ENCODE peak calls at places on chromosomes 16 and 17, in seven cellular contexts. One of them, this sample, is unnamed.

GRCh38 chr17:35496470-35497290 is 40.8 kb downstream of the SLFN12L start:
- DNase-seq in AG10803: no peak
- DNase-seq in NCI-H345: no peak
- DNase-seq in H4: no peak
- DNase-seq in RWPE2: no peak
- DNase-seq in left ventricle myocardium inferior: no peak
- DNase-seq in GM19239: no peak
- DNase-seq in this sample: no peak

GRCh38 chr17:66304304-66305174 is 2.1 kb downstream of the PRKCA start:
- DNase-seq in AG10803: no peak
- DNase-seq in NCI-H345: peak; percentile 46
- DNase-seq in H4: peak; percentile 58
- DNase-seq in RWPE2: no peak
- DNase-seq in left ventricle myocardium inferior: no peak
- DNase-seq in GM19239: no peak
- DNase-seq in this sample: no peak

GRCh38 chr16:86598607-86599318 is 20.4 kb downstream of the FOXL1 start:
- DNase-seq in AG10803: peak; percentile 73
- DNase-seq in NCI-H345: no peak
- DNase-seq in H4: no peak
- DNase-seq in RWPE2: no peak
- DNase-seq in left ventricle myocardium inferior: no peak
- DNase-seq in GM19239: no peak
- DNase-seq in this sample: no peak

GRCh38 chr17:76408037-76408849 is 23.8 kb downstream of the SPHK1 start:
- DNase-seq in AG10803: no peak
- DNase-seq in NCI-H345: peak; percentile 84
- DNase-seq in H4: peak; percentile 45
- DNase-seq in RWPE2: peak; percentile 56
- DNase-seq in left ventricle myocardium inferior: no peak
- DNase-seq in GM19239: peak; percentile 68
- DNase-seq in this sample: peak; percentile 85

GRCh38 chr16:15976225-15976812 is 26.9 kb downstream of the ABCC1 start:
- DNase-seq in AG10803: no peak
- DNase-seq in NCI-H345: no peak
- DNase-seq in H4: no peak
- DNase-seq in RWPE2: no peak
- DNase-seq in left ventricle myocardium inferior: no peak
- DNase-seq in GM19239: no peak
- DNase-seq in this sample: no peak

GRCh38 chr16:85522842-85523601 is 90.1 kb upstream of the GSE1 start:
- DNase-seq in AG10803: peak; percentile 81
- DNase-seq in NCI-H345: peak; percentile 57
- DNase-seq in H4: peak; percentile 89
- DNase-seq in RWPE2: no peak
- DNase-seq in left ventricle myocardium inferior: no peak
- DNase-seq in GM19239: no peak
- DNase-seq in this sample: no peak

GRCh38 chr17:46950615-46950996 is 27.6 kb downstream of the GOSR2 start:
- DNase-seq in AG10803: no peak
- DNase-seq in NCI-H345: no peak
- DNase-seq in H4: no peak
- DNase-seq in RWPE2: no peak
- DNase-seq in left ventricle myocardium inferior: no peak
- DNase-seq in GM19239: no peak
- DNase-seq in this sample: no peak

GRCh38 chr17:6303664-6304063 is 131.3 kb downstream of the AIPL1 start:
- DNase-seq in AG10803: peak; percentile 9
- DNase-seq in NCI-H345: peak; percentile 13
- DNase-seq in H4: no peak
- DNase-seq in RWPE2: no peak
- DNase-seq in left ventricle myocardium inferior: peak; percentile 23
- DNase-seq in GM19239: no peak
- DNase-seq in this sample: peak; percentile 3

GRCh38 chr17:2042355-2042929 is 620 bp downstream of the OVCA2 start:
- DNase-seq in AG10803: no peak
- DNase-seq in NCI-H345: peak; percentile 16
- DNase-seq in H4: no peak
- DNase-seq in RWPE2: no peak
- DNase-seq in left ventricle myocardium inferior: no peak
- DNase-seq in GM19239: no peak
- DNase-seq in this sample: no peak

GRCh38 chr16:58499615-58500328 is at the start of gene NDRG4:
- DNase-seq in AG10803: peak; percentile 75
- DNase-seq in NCI-H345: peak; percentile 94
- DNase-seq in H4: peak; percentile 90
- DNase-seq in RWPE2: peak; percentile 80
- DNase-seq in left ventricle myocardium inferior: no peak
- DNase-seq in GM19239: no peak
- DNase-seq in this sample: peak; percentile 92

GRCh38 chr17:64001763-64002529 is 3.8 kb downstream of the PRR29 start:
- DNase-seq in AG10803: peak; percentile 29
- DNase-seq in NCI-H345: no peak
- DNase-seq in H4: no peak
- DNase-seq in RWPE2: peak; percentile 68
- DNase-seq in left ventricle myocardium inferior: no peak
- DNase-seq in GM19239: no peak
- DNase-seq in this sample: no peak

GRCh38 chr17:78748730-78749317 is 33.2 kb downstream of the CYTH1 start:
- DNase-seq in AG10803: peak; percentile 77
- DNase-seq in NCI-H345: no peak
- DNase-seq in H4: peak; percentile 54
- DNase-seq in RWPE2: no peak
- DNase-seq in left ventricle myocardium inferior: peak; percentile 50
- DNase-seq in GM19239: no peak
- DNase-seq in this sample: no peak

GRCh38 chr16:81680444-81681263 is 98.4 kb upstream of the PLCG2 start:
- DNase-seq in AG10803: no peak
- DNase-seq in NCI-H345: no peak
- DNase-seq in H4: no peak
- DNase-seq in RWPE2: no peak
- DNase-seq in left ventricle myocardium inferior: no peak
- DNase-seq in GM19239: no peak
- DNase-seq in this sample: no peak

GRCh38 chr17:17351356-17351891 is 48.3 kb downstream of the NT5M start:
- DNase-seq in AG10803: no peak
- DNase-seq in NCI-H345: no peak
- DNase-seq in H4: no peak
- DNase-seq in RWPE2: no peak
- DNase-seq in left ventricle myocardium inferior: no peak
- DNase-seq in GM19239: no peak
- DNase-seq in this sample: no peak

GRCh38 chr17:77888242-77889134 is 70.0 kb upstream of the TNRC6C start:
- DNase-seq in AG10803: no peak
- DNase-seq in NCI-H345: no peak
- DNase-seq in H4: no peak
- DNase-seq in RWPE2: peak; percentile 26
- DNase-seq in left ventricle myocardium inferior: no peak
- DNase-seq in GM19239: no peak
- DNase-seq in this sample: no peak

GRCh38 chr17:17420561-17421269 is 56.1 kb upstream of the MED9 start:
- DNase-seq in AG10803: peak; percentile 92
- DNase-seq in NCI-H345: no peak
- DNase-seq in H4: no peak
- DNase-seq in RWPE2: peak; percentile 31
- DNase-seq in left ventricle myocardium inferior: peak; percentile 85
- DNase-seq in GM19239: no peak
- DNase-seq in this sample: no peak

GRCh38 chr16:27088216-27088615 is 21.5 kb downstream of the C16orf82 start:
- DNase-seq in AG10803: no peak
- DNase-seq in NCI-H345: no peak
- DNase-seq in H4: no peak
- DNase-seq in RWPE2: no peak
- DNase-seq in left ventricle myocardium inferior: no peak
- DNase-seq in GM19239: no peak
- DNase-seq in this sample: no peak

GRCh38 chr16:89037261-89038152 is 56.1 kb upstream of the ACSF3 start:
- DNase-seq in AG10803: peak; percentile 16
- DNase-seq in NCI-H345: no peak
- DNase-seq in H4: no peak
- DNase-seq in RWPE2: peak; percentile 60
- DNase-seq in left ventricle myocardium inferior: no peak
- DNase-seq in GM19239: no peak
- DNase-seq in this sample: no peak

GRCh38 chr17:30550512-30551273 is 73.5 kb downstream of the GOSR1 start:
- DNase-seq in AG10803: peak; percentile 13
- DNase-seq in NCI-H345: no peak
- DNase-seq in H4: peak; percentile 71
- DNase-seq in RWPE2: peak; percentile 35
- DNase-seq in left ventricle myocardium inferior: no peak
- DNase-seq in GM19239: peak; percentile 58
- DNase-seq in this sample: peak; percentile 50

GRCh38 chr16:87764600-87765472 is 950 bp downstream of the KLHDC4 start:
- DNase-seq in AG10803: no peak
- DNase-seq in NCI-H345: no peak
- DNase-seq in H4: no peak
- DNase-seq in RWPE2: no peak
- DNase-seq in left ventricle myocardium inferior: no peak
- DNase-seq in GM19239: no peak
- DNase-seq in this sample: peak; percentile 29

GRCh38 chr16:11949527-11949926 is 7.7 kb upstream of the NPIPB2 start:
- DNase-seq in AG10803: peak; percentile 60
- DNase-seq in NCI-H345: peak; percentile 41
- DNase-seq in H4: peak; percentile 48
- DNase-seq in RWPE2: no peak
- DNase-seq in left ventricle myocardium inferior: no peak
- DNase-seq in GM19239: peak; percentile 78
- DNase-seq in this sample: peak; percentile 80

GRCh38 chr17:46056800-46057304 is 57.8 kb downstream of the STH start:
- DNase-seq in AG10803: peak; percentile 75
- DNase-seq in NCI-H345: no peak
- DNase-seq in H4: no peak
- DNase-seq in RWPE2: no peak
- DNase-seq in left ventricle myocardium inferior: no peak
- DNase-seq in GM19239: no peak
- DNase-seq in this sample: no peak

GRCh38 chr17:80991645-80992076 is at the start of gene CHMP6:
- DNase-seq in AG10803: peak; percentile 78
- DNase-seq in NCI-H345: peak; percentile 77
- DNase-seq in H4: peak; percentile 49
- DNase-seq in RWPE2: no peak
- DNase-seq in left ventricle myocardium inferior: peak; percentile 79
- DNase-seq in GM19239: peak; percentile 93
- DNase-seq in this sample: peak; percentile 61

GRCh38 chr16:70520612-70521297 is 2.6 kb downstream of the COG4 start:
- DNase-seq in AG10803: peak; percentile 67
- DNase-seq in NCI-H345: no peak
- DNase-seq in H4: no peak
- DNase-seq in RWPE2: no peak
- DNase-seq in left ventricle myocardium inferior: no peak
- DNase-seq in GM19239: peak; percentile 22
- DNase-seq in this sample: no peak

GRCh38 chr16:86224126-86224525 is 286.2 kb upstream of the FOXF1 start:
- DNase-seq in AG10803: no peak
- DNase-seq in NCI-H345: no peak
- DNase-seq in H4: peak; percentile 50
- DNase-seq in RWPE2: peak; percentile 23
- DNase-seq in left ventricle myocardium inferior: no peak
- DNase-seq in GM19239: no peak
- DNase-seq in this sample: peak; percentile 15

GRCh38 chr16:72894291-72895151 is 153.4 kb downstream of the ZFHX3 start:
- DNase-seq in AG10803: peak; percentile 21
- DNase-seq in NCI-H345: no peak
- DNase-seq in H4: no peak
- DNase-seq in RWPE2: no peak
- DNase-seq in left ventricle myocardium inferior: no peak
- DNase-seq in GM19239: no peak
- DNase-seq in this sample: no peak

GRCh38 chr16:23074423-23074822 is 74.8 kb downstream of the USP31 start:
- DNase-seq in AG10803: no peak
- DNase-seq in NCI-H345: no peak
- DNase-seq in H4: no peak
- DNase-seq in RWPE2: no peak
- DNase-seq in left ventricle myocardium inferior: peak; percentile 35
- DNase-seq in GM19239: no peak
- DNase-seq in this sample: no peak

GRCh38 chr17:82917656-82918345 is 78.0 kb upstream of the ZNF750 start:
- DNase-seq in AG10803: peak; percentile 64
- DNase-seq in NCI-H345: no peak
- DNase-seq in H4: no peak
- DNase-seq in RWPE2: no peak
- DNase-seq in left ventricle myocardium inferior: no peak
- DNase-seq in GM19239: no peak
- DNase-seq in this sample: peak; percentile 17

GRCh38 chr16:3998793-3999478 is 117.3 kb downstream of the ADCY9 start:
- DNase-seq in AG10803: peak; percentile 68
- DNase-seq in NCI-H345: no peak
- DNase-seq in H4: no peak
- DNase-seq in RWPE2: no peak
- DNase-seq in left ventricle myocardium inferior: no peak
- DNase-seq in GM19239: no peak
- DNase-seq in this sample: no peak

GRCh38 chr17:29784661-29785060 is 145.4 kb downstream of the SSH2 start:
- DNase-seq in AG10803: peak; percentile 6
- DNase-seq in NCI-H345: no peak
- DNase-seq in H4: no peak
- DNase-seq in RWPE2: no peak
- DNase-seq in left ventricle myocardium inferior: no peak
- DNase-seq in GM19239: no peak
- DNase-seq in this sample: no peak

GRCh38 chr17:50117202-50118040 is 12.5 kb downstream of the SAMD14 start:
- DNase-seq in AG10803: peak; percentile 44
- DNase-seq in NCI-H345: no peak
- DNase-seq in H4: no peak
- DNase-seq in RWPE2: no peak
- DNase-seq in left ventricle myocardium inferior: no peak
- DNase-seq in GM19239: no peak
- DNase-seq in this sample: no peak

GRCh38 chr17:80424261-80424660 is 9.3 kb downstream of the ENDOV start:
- DNase-seq in AG10803: no peak
- DNase-seq in NCI-H345: no peak
- DNase-seq in H4: no peak
- DNase-seq in RWPE2: peak; percentile 56
- DNase-seq in left ventricle myocardium inferior: no peak
- DNase-seq in GM19239: no peak
- DNase-seq in this sample: no peak

GRCh38 chr17:35841505-35841904 is 27.2 kb downstream of the HEATR9 start:
- DNase-seq in AG10803: peak; percentile 8
- DNase-seq in NCI-H345: no peak
- DNase-seq in H4: no peak
- DNase-seq in RWPE2: no peak
- DNase-seq in left ventricle myocardium inferior: no peak
- DNase-seq in GM19239: no peak
- DNase-seq in this sample: no peak

GRCh38 chr17:27247071-27247957 is 46.6 kb upstream of the WSB1 start:
- DNase-seq in AG10803: peak; percentile 42
- DNase-seq in NCI-H345: peak; percentile 79
- DNase-seq in H4: peak; percentile 98
- DNase-seq in RWPE2: no peak
- DNase-seq in left ventricle myocardium inferior: peak; percentile 61
- DNase-seq in GM19239: no peak
- DNase-seq in this sample: no peak

GRCh38 chr17:13594762-13595697 is 6.7 kb downstream of the HS3ST3A1 start:
- DNase-seq in AG10803: peak; percentile 85
- DNase-seq in NCI-H345: peak; percentile 23
- DNase-seq in H4: peak; percentile 90
- DNase-seq in RWPE2: no peak
- DNase-seq in left ventricle myocardium inferior: peak; percentile 27
- DNase-seq in GM19239: peak; percentile 44
- DNase-seq in this sample: peak; percentile 76

GRCh38 chr16:65657051-65657450 is 535.2 kb upstream of the CDH11 start:
- DNase-seq in AG10803: no peak
- DNase-seq in NCI-H345: peak; percentile 20
- DNase-seq in H4: no peak
- DNase-seq in RWPE2: no peak
- DNase-seq in left ventricle myocardium inferior: no peak
- DNase-seq in GM19239: no peak
- DNase-seq in this sample: no peak

GRCh38 chr16:67035364-67035763 is 6.4 kb downstream of the CBFB start:
- DNase-seq in AG10803: no peak
- DNase-seq in NCI-H345: no peak
- DNase-seq in H4: no peak
- DNase-seq in RWPE2: no peak
- DNase-seq in left ventricle myocardium inferior: no peak
- DNase-seq in GM19239: no peak
- DNase-seq in this sample: no peak

GRCh38 chr17:38870259-38871165 is 654 bp downstream of the LASP1 start:
- DNase-seq in AG10803: peak; percentile 58
- DNase-seq in NCI-H345: peak; percentile 60
- DNase-seq in H4: peak; percentile 57
- DNase-seq in RWPE2: no peak
- DNase-seq in left ventricle myocardium inferior: peak; percentile 79
- DNase-seq in GM19239: peak; percentile 69
- DNase-seq in this sample: peak; percentile 68

This sample was measured in NAMALWA.